ENCODE peak calls at places on chromosomes 5 and 9, in seven cellular contexts. M is lower lobe of right lung, U is fibroblast of pulmonary artery, Q is fibroblast of the aortic adventitia, F is stomach, K is B cell, N is tibial nerve. X is an unnamed sample.

GRCh38 chr9:136200424-136200823 is 4.5 kb downstream of the LHX3 start:
- DNase-seq in N (no peak), K (no peak), M (no peak), U (no peak), F (no peak), Q (no peak), X (no peak)

GRCh38 chr5:128965011-128965637 is at the start of gene SLC27A6:
- DNase-seq in Q (no peak), U (no peak), K (no peak), M (no peak), N (no peak), F (no peak), X (peak)

GRCh38 chr5:33788922-33789321 is 102.9 kb downstream of the ADAMTS12 start:
- DNase-seq in F (no peak), Q (peak), K (no peak), M (no peak), N (no peak), U (peak), X (no peak)

GRCh38 chr5:167594750-167595149 is 696.7 kb upstream of the WWC1 start:
- DNase-seq in M (no peak), N (no peak), Q (no peak), U (no peak), K (no peak), F (no peak), X (no peak)

GRCh38 chr5:766666-767431 is 17.7 kb downstream of the ZDHHC11B start:
- DNase-seq in N (no peak), M (no peak), F (no peak), U (no peak), Q (no peak), K (peak), X (peak)

GRCh38 chr5:149018909-149019443 is 43.9 kb downstream of the SH3TC2 start:
- DNase-seq in F (no peak), N (no peak), M (no peak), K (no peak), U (peak), Q (peak), X (no peak)

GRCh38 chr5:432201-432927 is 10.6 kb upstream of the EXOC3 start:
- DNase-seq in N (no peak), M (no peak), K (no peak), U (no peak), Q (no peak), F (peak), X (peak)

GRCh38 chr9:16671591-16672137 is 198.8 kb downstream of the BNC2 start:
- DNase-seq in N (no peak), U (peak), Q (peak), M (no peak), F (no peak), K (no peak), X (no peak)

GRCh38 chr9:27426717-27427645 is 97.1 kb upstream of the IFNK start:
- DNase-seq in N (no peak), M (no peak), U (peak), Q (no peak), K (no peak), F (no peak), X (no peak)

GRCh38 chr9:113742471-113742870 is 133.6 kb upstream of the ZNF618 start:
- DNase-seq in N (no peak), Q (no peak), M (no peak), F (no peak), K (no peak), U (no peak), X (no peak)

GRCh38 chr5:93395891-93396465 is 185.0 kb downstream of the NR2F1-AS1 start:
- DNase-seq in U (peak), K (no peak), F (no peak), M (no peak), N (no peak), Q (peak), X (no peak)

GRCh38 chr9:89470239-89470638 is 27.7 kb downstream of the SEMA4D start:
- DNase-seq in N (no peak), U (no peak), F (no peak), M (no peak), Q (no peak), K (no peak), X (no peak)

GRCh38 chr5:163705983-163706771 is 200.8 kb downstream of the MAT2B start:
- DNase-seq in U (peak), N (no peak), F (no peak), K (no peak), M (no peak), Q (peak), X (no peak)

GRCh38 chr5:150489358-150490295 is 18.3 kb upstream of the NDST1 start:
- DNase-seq in K (peak), Q (no peak), U (no peak), M (no peak), F (no peak), N (no peak), X (no peak)

GRCh38 chr5:147427784-147428401 is 82.0 kb downstream of the DPYSL3 start:
- DNase-seq in N (no peak), F (no peak), M (no peak), Q (peak), K (no peak), U (peak), X (no peak)

GRCh38 chr5:56003633-56004032 is 8.9 kb upstream of the IL6ST start:
- DNase-seq in K (no peak), N (no peak), F (no peak), M (no peak), U (peak), Q (peak), X (no peak)

GRCh38 chr9:33446507-33447403 is 638 bp downstream of the AQP3 start:
- DNase-seq in F (peak), N (no peak), U (peak), M (peak), Q (peak), K (peak), X (no peak)

GRCh38 chr9:138122676-138123075 is 245.1 kb downstream of the CACNA1B start:
- DNase-seq in F (no peak), K (no peak), Q (no peak), U (no peak), N (no peak), M (no peak), X (no peak)

GRCh38 chr9:85142461-85143401 is 473.2 kb downstream of the NTRK2 start:
- DNase-seq in U (peak), K (no peak), N (peak), Q (peak), M (peak), F (no peak), X (no peak)

GRCh38 chr5:82987188-82987587 is 90.0 kb downstream of the TMEM167A start:
- DNase-seq in F (no peak), U (no peak), M (no peak), Q (no peak), N (no peak), K (no peak), X (no peak)

GRCh38 chr9:110599468-110599867 is 19.9 kb upstream of the SVEP1 start:
- DNase-seq in K (no peak), M (no peak), U (peak), F (no peak), Q (no peak), N (no peak), X (no peak)

GRCh38 chr5:134524826-134525686 is at the start of gene JADE2:
- DNase-seq in M (peak), Q (peak), F (peak), U (peak), N (peak), K (peak), X (peak)

GRCh38 chr9:70261131-70261870 is 2.5 kb downstream of the SMC5 start:
- DNase-seq in K (no peak), F (no peak), Q (no peak), M (no peak), U (no peak), N (no peak), X (no peak)

GRCh38 chr5:107796797-107797196 is 126.1 kb upstream of the EFNA5 start:
- DNase-seq in N (no peak), K (no peak), M (no peak), F (no peak), U (no peak), Q (no peak), X (no peak)

GRCh38 chr5:157689942-157690689 is 18.8 kb downstream of the C5orf52 start:
- DNase-seq in N (no peak), M (no peak), U (no peak), Q (no peak), K (peak), F (no peak), X (no peak)

GRCh38 chr9:83403864-83404263 is 134.3 kb downstream of the FRMD3 start:
- DNase-seq in K (no peak), U (peak), M (no peak), N (no peak), Q (peak), F (no peak), X (no peak)

GRCh38 chr9:134525841-134526797 is 115.5 kb upstream of the COL5A1 start:
- DNase-seq in U (peak), F (peak), N (peak), K (no peak), Q (peak), M (peak), X (no peak)
- TF ChIP-seq CTCF in U (peak), F (no peak), N (peak), K (no peak), Q (peak), M (no peak), X (no peak)

GRCh38 chr9:128617943-128618342 is 38.7 kb downstream of the DYNC2I2 start:
- DNase-seq in U (no peak), K (no peak), Q (no peak), M (no peak), N (no peak), F (no peak), X (no peak)
- TF ChIP-seq CTCF in U (no peak), K (no peak), Q (no peak), M (no peak), N (no peak), F (no peak), X (no peak)

GRCh38 chr5:61678966-61679365 is 346.9 kb downstream of the ZSWIM6 start:
- DNase-seq in F (no peak), M (no peak), U (no peak), Q (no peak), N (no peak), K (no peak), X (no peak)
- TF ChIP-seq CTCF in F (no peak), M (no peak), U (no peak), Q (peak), N (no peak), K (no peak), X (no peak)

DNA sequence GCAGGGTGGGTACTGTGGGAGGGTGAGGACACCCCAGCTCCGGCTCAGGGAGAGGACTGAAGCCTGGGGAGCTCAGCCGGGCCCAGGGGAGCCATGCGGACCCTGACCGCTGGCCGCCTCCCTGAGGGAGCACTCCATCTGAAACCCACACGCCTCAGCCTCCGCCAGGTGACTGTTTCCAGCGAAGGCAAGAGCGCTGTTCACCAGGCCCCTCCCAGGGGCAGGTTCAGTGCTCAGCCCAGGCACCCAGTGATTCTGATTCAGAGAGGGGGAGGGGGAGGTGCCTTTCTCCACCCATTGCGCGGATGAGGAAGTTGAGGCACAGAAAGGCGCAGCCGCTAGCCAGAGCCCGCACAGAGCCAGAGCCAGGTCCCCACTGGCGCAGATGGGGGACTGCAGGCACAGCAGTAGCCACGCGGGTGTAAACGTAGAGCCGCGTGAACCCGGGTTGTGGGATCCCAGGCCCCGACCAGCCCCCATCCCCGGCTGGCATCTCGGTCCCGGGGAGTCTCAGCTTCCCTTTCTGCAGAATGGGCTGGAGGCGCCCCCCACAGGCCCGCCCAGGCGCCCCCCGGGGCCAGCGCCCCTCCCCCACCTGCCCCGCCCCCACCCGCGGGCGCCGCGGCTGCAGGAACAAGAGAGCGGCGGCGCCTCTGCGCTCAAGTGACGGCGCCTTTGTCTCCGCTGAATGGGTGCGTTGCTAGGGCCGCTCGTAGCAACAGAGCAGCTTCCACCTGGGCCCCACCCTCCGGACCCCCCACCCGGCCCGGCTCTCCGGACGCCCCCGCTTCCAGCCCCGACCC is 27.2 kb downstream of the ADGRD2 start:
- DNase-seq in F (no peak), M (no peak), Q (no peak), K (no peak), U (no peak), N (no peak), X (no peak)
- TF ChIP-seq CTCF in F (no peak), M (no peak), Q (no peak), K (no peak), U (no peak), N (no peak), X (no peak)

DNA sequence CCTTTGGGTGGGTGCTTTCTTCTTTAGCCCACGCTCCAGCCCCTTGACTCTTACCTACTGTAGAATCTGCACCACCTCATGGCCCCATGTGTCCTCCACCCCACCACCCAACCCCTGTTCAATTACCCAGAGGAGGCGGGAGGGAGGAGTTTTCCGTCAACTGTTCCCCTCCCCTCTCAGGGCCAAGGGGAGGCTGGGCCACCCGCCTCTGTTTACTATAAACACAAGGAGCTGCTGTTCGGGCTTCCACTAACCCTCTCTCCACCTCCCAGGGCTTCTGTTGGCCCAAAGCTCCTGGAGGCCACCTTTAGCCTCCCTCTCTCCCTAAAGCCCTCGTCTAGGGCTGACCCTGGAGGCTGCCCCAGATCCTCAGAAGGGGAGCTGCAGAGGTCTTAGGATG is 59.2 kb downstream of the FOXI1 start:
- DNase-seq in F (no peak), U (no peak), K (no peak), N (no peak), M (no peak), Q (no peak), X (no peak)
- TF ChIP-seq CTCF in F (no peak), U (no peak), K (no peak), N (no peak), M (no peak), Q (no peak), X (no peak)

DNA sequence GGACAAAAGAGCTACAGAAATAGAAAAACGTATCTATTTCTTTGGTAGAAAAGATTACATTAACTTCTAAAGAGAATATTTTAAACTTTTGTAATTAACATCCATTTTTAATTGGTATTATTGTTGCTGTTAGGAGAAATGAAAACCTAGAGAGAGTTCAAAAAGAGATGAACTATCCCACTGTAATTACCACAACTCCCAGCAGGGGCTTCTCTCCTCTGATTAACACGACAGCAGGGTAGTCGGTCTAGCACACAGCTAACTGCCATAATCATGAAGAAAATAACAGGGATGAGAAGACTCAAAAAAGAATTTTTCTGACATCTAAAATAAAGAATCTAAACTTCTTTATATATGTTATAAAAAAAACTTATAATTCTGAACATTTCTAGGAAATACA is 86.2 kb upstream of the CDH9 start:
- DNase-seq in U (peak), K (no peak), M (no peak), F (no peak), Q (peak), N (no peak), X (no peak)
- TF ChIP-seq CTCF in U (peak), K (no peak), M (no peak), F (no peak), Q (peak), N (no peak), X (no peak)

DNA sequence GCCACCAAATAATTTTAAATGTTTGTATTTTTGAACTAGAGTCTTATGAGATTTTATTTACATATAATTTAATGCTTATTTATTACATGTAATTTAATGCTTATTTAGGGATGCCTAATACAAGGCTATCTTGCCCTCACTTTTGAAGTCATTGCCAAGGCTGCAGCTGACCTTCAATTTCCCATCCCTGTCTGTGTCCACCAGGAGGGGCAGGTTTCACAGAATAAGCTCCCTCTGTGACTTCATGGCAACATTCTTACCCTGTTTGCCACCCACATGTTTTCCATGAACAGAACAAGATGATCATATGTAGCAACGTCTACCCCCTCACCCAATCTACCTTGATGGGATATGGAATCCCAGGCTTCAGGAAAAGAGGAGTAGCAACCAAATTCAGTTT is 27.0 kb downstream of the C5 start:
- DNase-seq in U (peak), N (no peak), M (no peak), Q (peak), K (no peak), F (no peak), X (no peak)
- TF ChIP-seq CTCF in U (peak), N (no peak), M (no peak), Q (peak), K (no peak), F (no peak), X (no peak)

GRCh38 chr5:3862906-3863305 is 267.3 kb downstream of the IRX1 start:
- DNase-seq in U (no peak), F (no peak), M (no peak), N (no peak), K (no peak), Q (no peak), X (no peak)
- TF ChIP-seq CTCF in U (no peak), F (no peak), M (no peak), N (no peak), K (no peak), Q (no peak), X (no peak)

GRCh38 chr5:14011089-14012004 is 66.9 kb upstream of the DNAH5 start:
- DNase-seq in N (peak), F (peak), M (peak), Q (peak), U (peak), K (peak), X (peak)
- TF ChIP-seq CTCF in N (peak), F (no peak), M (peak), Q (no peak), U (no peak), K (no peak), X (no peak)